ENCODE peak calls at places on chromosomes 16 and 17, in nine cellular contexts. U is GM12878; O is CD4-positive, alpha-beta T cell; M is IMR-90; S is heart left ventricle; B is H9; V is K562; G is PC-9; D is left ventricle myocardium inferior. X is an unnamed sample.

GRCh38 chr16:85571813-85572619 is 41.1 kb upstream of the GSE1 start:
- DNase-seq in B (no peak), O (no peak), V (no peak), D (no peak), U (no peak), G (no peak), M (no peak), S (no peak), X (no peak)

GRCh38 chr17:77003699-77004098 is 135.5 kb downstream of the MGAT5B start:
- DNase-seq in V (no peak), D (no peak), S (no peak), B (no peak), O (no peak), G (peak), M (no peak), U (no peak), X (no peak)

GRCh38 chr17:77864234-77865108 is 94.0 kb upstream of the TNRC6C start:
- DNase-seq in U (no peak), M (no peak), D (no peak), S (peak), V (no peak), O (no peak), G (no peak), B (no peak), X (no peak)

GRCh38 chr17:66540131-66540781 is 237.8 kb downstream of the PRKCA start:
- DNase-seq in B (peak), S (peak), O (no peak), G (no peak), V (no peak), D (peak), M (peak), U (no peak), X (no peak)

GRCh38 chr17:76384222-76384986 is at the start of gene SPHK1:
- DNase-seq in B (peak), U (no peak), V (peak), M (peak), D (peak), S (peak), O (peak), G (peak), X (peak)

GRCh38 chr17:52096056-52096455 is 62.5 kb downstream of the CA10 start:
- DNase-seq in U (no peak), O (no peak), B (no peak), V (no peak), G (no peak), S (no peak), D (no peak), M (no peak), X (no peak)

GRCh38 chr16:2333772-2334379 is 6.7 kb downstream of the ABCA3 start:
- DNase-seq in G (peak), M (no peak), S (no peak), O (no peak), D (no peak), U (no peak), B (no peak), V (peak), X (no peak)

GRCh38 chr16:88628512-88628974 is 9.8 kb upstream of the IL17C start:
- DNase-seq in O (no peak), D (peak), U (no peak), M (no peak), S (peak), G (no peak), V (peak), B (peak), X (no peak)

GRCh38 chr16:48432136-48432535 is 46.9 kb upstream of the SIAH1 start:
- DNase-seq in U (peak), O (no peak), M (no peak), G (no peak), D (no peak), S (no peak), B (no peak), V (no peak), X (no peak)

GRCh38 chr16:2702871-2703745 is 16.9 kb downstream of the PRSS27 start:
- DNase-seq in M (no peak), S (peak), U (no peak), D (peak), B (no peak), V (no peak), O (no peak), G (no peak), X (no peak)

GRCh38 chr17:50517504-50518264 is 9.4 kb downstream of the MYCBPAP start:
- DNase-seq in M (no peak), S (no peak), U (no peak), D (no peak), G (no peak), O (no peak), B (no peak), V (peak), X (no peak)

GRCh38 chr17:80129006-80129565 is 17.8 kb downstream of the EIF4A3 start:
- DNase-seq in U (no peak), G (no peak), D (no peak), V (no peak), O (no peak), S (no peak), M (no peak), B (no peak), X (no peak)

GRCh38 chr16:88455610-88456355 is 2.7 kb downstream of the ZFPM1 start:
- DNase-seq in M (peak), D (no peak), G (peak), U (peak), V (peak), S (no peak), B (no peak), O (peak), X (peak)

GRCh38 chr16:19578378-19578851 is 22.9 kb downstream of the VPS35L start:
- DNase-seq in O (no peak), G (no peak), B (no peak), V (no peak), U (no peak), S (no peak), D (no peak), M (no peak), X (no peak)

GRCh38 chr17:68803122-68803615 is 152.0 kb downstream of the ABCA8 start:
- DNase-seq in D (no peak), O (no peak), B (no peak), S (no peak), M (no peak), V (no peak), G (no peak), U (no peak), X (no peak)

GRCh38 chr17:57975044-57975443 is 13.0 kb downstream of the VEZF1 start:
- DNase-seq in U (no peak), B (no peak), S (no peak), G (no peak), D (no peak), M (peak), V (no peak), O (no peak), X (no peak)

GRCh38 chr16:31110106-31111034 is 2.2 kb downstream of the BCKDK start:
- DNase-seq in M (no peak), D (no peak), S (no peak), O (no peak), B (no peak), V (no peak), G (no peak), U (no peak), X (no peak)

GRCh38 chr16:25570131-25570530 is 121.6 kb upstream of the HS3ST4 start:
- DNase-seq in D (no peak), M (no peak), B (no peak), S (no peak), G (no peak), O (no peak), U (no peak), V (no peak), X (no peak)

GRCh38 chr17:38883592-38884526 is 14.0 kb downstream of the LASP1 start:
- DNase-seq in M (no peak), U (no peak), G (no peak), O (no peak), D (no peak), S (no peak), V (no peak), B (peak), X (no peak)

GRCh38 chr16:64882385-64882784 is 239.5 kb downstream of the CDH11 start:
- DNase-seq in D (peak), S (peak), U (no peak), M (no peak), G (no peak), O (no peak), B (no peak), V (no peak), X (no peak)

GRCh38 chr16:65487231-65487630 is 365.4 kb upstream of the CDH11 start:
- DNase-seq in G (no peak), O (no peak), S (no peak), D (no peak), B (no peak), U (no peak), V (no peak), M (no peak), X (no peak)

GRCh38 chr16:9965079-9965478 is 217.1 kb downstream of the GRIN2A start:
- DNase-seq in O (no peak), V (no peak), M (no peak), S (no peak), D (no peak), U (no peak), G (no peak), B (no peak), X (no peak)

GRCh38 chr16:72428611-72429376 is 256.8 kb upstream of the PMFBP1 start:
- DNase-seq in V (no peak), G (no peak), D (no peak), M (no peak), S (no peak), B (no peak), U (no peak), O (no peak), X (no peak)

GRCh38 chr16:24728891-24729242 is 584 bp upstream of the TNRC6A start:
- DNase-seq in S (no peak), U (no peak), G (peak), B (no peak), O (no peak), M (no peak), D (no peak), V (no peak), X (peak)

GRCh38 chr17:80504671-80505413 is 28.4 kb upstream of the NPTX1 start:
- DNase-seq in V (no peak), B (no peak), S (no peak), G (no peak), M (peak), D (no peak), O (no peak), U (no peak), X (no peak)

GRCh38 chr16:3150346-3151218 is 15.8 kb downstream of the ZNF213 start:
- DNase-seq in M (peak), G (peak), O (peak), S (peak), U (peak), V (peak), D (peak), B (peak), X (peak)

GRCh38 chr17:75155191-75155601 is 884 bp upstream of the JPT1 start:
- DNase-seq in G (peak), U (no peak), O (no peak), B (peak), D (no peak), M (no peak), S (no peak), V (no peak), X (peak)

GRCh38 chr16:14077918-14078317 is 6.8 kb downstream of the MRTFB start:
- DNase-seq in V (no peak), O (no peak), M (no peak), G (no peak), B (no peak), S (no peak), D (no peak), U (no peak), X (no peak)

GRCh38 chr17:6910987-6911603 is 79.6 kb upstream of the TEKT1 start:
- DNase-seq in V (peak), G (no peak), D (no peak), M (peak), O (no peak), U (no peak), B (no peak), S (no peak), X (peak)

GRCh38 chr16:16005725-16006124 is 56.3 kb downstream of the ABCC1 start:
- DNase-seq in S (no peak), V (no peak), M (no peak), B (no peak), D (no peak), G (no peak), U (no peak), O (no peak), X (no peak)

GRCh38 chr16:53768593-53768992 is 64.6 kb downstream of the FTO start:
- DNase-seq in M (peak), B (no peak), V (no peak), G (peak), S (no peak), D (no peak), U (no peak), O (no peak), X (peak)

GRCh38 chr17:51439395-51440229 is 179.3 kb downstream of the UTP18 start:
- DNase-seq in U (no peak), M (no peak), V (no peak), O (no peak), D (no peak), S (no peak), G (no peak), B (no peak), X (peak)

GRCh38 chr17:81328925-81329278 is 33.8 kb upstream of the SLC38A10 start:
- DNase-seq in V (no peak), D (no peak), B (no peak), U (no peak), G (no peak), S (no peak), M (no peak), O (no peak), X (peak)

GRCh38 chr17:72997559-72997958 is 94.9 kb downstream of the SLC39A11 start:
- DNase-seq in O (no peak), V (no peak), B (peak), U (no peak), D (no peak), M (no peak), S (no peak), G (no peak), X (no peak)

GRCh38 chr17:82349287-82349701 is 9.8 kb upstream of the TEX19 start:
- DNase-seq in B (no peak), O (no peak), M (no peak), G (no peak), V (no peak), U (no peak), D (no peak), S (no peak), X (no peak)

GRCh38 chr17:80082403-80083135 is 18.8 kb upstream of the GAA start:
- DNase-seq in S (no peak), O (peak), B (peak), G (no peak), U (no peak), M (peak), V (peak), D (no peak), X (peak)

GRCh38 chr17:78360371-78361226 is 722 bp upstream of the SOCS3 start:
- DNase-seq in M (peak), V (peak), O (peak), S (peak), B (peak), D (peak), G (peak), U (no peak), X (peak)

GRCh38 chr17:46917041-46917440 is 5.9 kb upstream of the GOSR2 start:
- DNase-seq in B (no peak), M (no peak), S (no peak), V (no peak), U (no peak), G (no peak), O (no peak), D (no peak), X (no peak)

GRCh38 chr17:46915596-46915995 is 7.4 kb upstream of the GOSR2 start:
- DNase-seq in D (no peak), U (no peak), G (peak), S (no peak), V (no peak), O (no peak), M (no peak), B (no peak), X (no peak)

GRCh38 chr17:46916623-46917022 is 6.3 kb upstream of the GOSR2 start:
- DNase-seq in V (no peak), S (no peak), D (no peak), B (no peak), U (no peak), O (no peak), G (no peak), M (no peak), X (no peak)

GRCh38 chr17:46916211-46916610 is 6.7 kb upstream of the GOSR2 start:
- DNase-seq in O (no peak), D (no peak), M (peak), U (no peak), G (no peak), V (no peak), B (no peak), S (no peak), X (peak)

GRCh38 chr17:46917516-46917915 is 5.4 kb upstream of the GOSR2 start:
- DNase-seq in V (no peak), O (no peak), U (no peak), B (no peak), M (no peak), D (no peak), G (no peak), S (no peak), X (no peak)
- TF ChIP-seq CTCF in V (no peak), O (no peak), U (no peak), B (peak), M (no peak), D (no peak), G (no peak), S (no peak), X (no peak)

GRCh38 chr17:40070895-40071719 is 8.3 kb downstream of the THRA start:
- DNase-seq in M (no peak), V (peak), D (peak), G (no peak), B (peak), U (no peak), O (no peak), S (peak), X (no peak)

GRCh38 chr17:40072481-40073346 is 9.9 kb downstream of the THRA start:
- DNase-seq in O (no peak), U (no peak), B (peak), M (no peak), V (peak), G (no peak), S (peak), D (no peak), X (no peak)

GRCh38 chr17:40073454-40074174 is 10.8 kb downstream of the THRA start:
- DNase-seq in B (no peak), U (no peak), G (no peak), S (no peak), D (no peak), M (no peak), O (no peak), V (no peak), X (no peak)

GRCh38 chr17:40070644-40070894 is 7.8 kb downstream of the THRA start:
- DNase-seq in B (no peak), M (no peak), O (no peak), S (no peak), D (no peak), G (no peak), V (no peak), U (no peak), X (no peak)

GRCh38 chr17:40071720-40072480 is 9.1 kb downstream of the THRA start:
- DNase-seq in V (no peak), O (no peak), U (no peak), D (peak), B (peak), S (peak), M (no peak), G (no peak), X (no peak)
- H3K27ac ChIP-seq in V (peak), O (peak), U (no peak), D (peak), B (no peak), S (peak), M (no peak), G (no peak), X (peak)

DNA sequence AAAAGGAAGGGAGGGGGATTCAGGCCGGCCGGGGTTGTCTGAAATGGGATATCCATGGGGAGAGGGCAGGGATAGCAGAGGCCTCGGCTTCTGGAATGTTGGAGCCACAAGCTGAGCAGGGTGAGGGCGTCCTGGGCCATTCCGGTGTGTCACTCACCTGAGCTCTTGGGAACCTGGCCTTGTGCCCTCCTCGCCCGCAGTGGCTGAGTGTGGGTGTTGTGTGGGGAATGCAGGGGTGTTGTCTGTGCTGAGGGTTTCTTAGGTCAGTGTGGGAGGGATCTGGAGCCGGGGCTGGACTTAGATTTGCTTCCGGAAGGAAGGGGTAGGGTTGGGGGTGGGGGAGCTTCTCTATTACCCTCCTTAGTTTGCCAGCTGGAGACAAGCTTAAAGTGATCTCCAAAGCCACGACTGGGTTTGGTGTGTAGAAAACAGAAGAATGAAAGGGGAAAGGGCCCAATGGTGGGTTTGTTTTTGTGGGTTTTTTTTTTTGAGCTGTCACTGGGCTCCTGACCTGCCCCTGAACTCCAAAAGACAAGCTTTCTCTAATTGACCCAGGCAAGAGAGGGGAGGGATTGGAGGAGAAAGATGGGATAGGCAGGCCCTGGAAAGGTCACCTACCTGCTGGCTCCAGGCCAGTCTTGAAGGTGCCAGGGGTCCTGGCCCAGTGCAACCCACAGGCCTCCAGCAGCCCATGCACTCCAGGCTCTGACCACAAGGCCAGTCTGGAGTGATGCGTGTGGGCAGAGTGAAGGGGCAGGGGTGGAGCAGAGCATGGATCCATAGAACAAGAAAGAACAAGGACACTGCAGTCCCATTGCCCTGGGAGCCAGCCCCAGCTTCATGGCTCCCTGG is at the start of gene SULT1A2:
- DNase-seq in U (no peak), S (no peak), G (peak), V (peak), D (no peak), B (peak), M (no peak), O (no peak), X (peak)
- TF ChIP-seq CTCF in U (no peak), S (no peak), G (no peak), V (no peak), D (no peak), B (no peak), M (no peak), O (no peak), X (no peak)

DNA sequence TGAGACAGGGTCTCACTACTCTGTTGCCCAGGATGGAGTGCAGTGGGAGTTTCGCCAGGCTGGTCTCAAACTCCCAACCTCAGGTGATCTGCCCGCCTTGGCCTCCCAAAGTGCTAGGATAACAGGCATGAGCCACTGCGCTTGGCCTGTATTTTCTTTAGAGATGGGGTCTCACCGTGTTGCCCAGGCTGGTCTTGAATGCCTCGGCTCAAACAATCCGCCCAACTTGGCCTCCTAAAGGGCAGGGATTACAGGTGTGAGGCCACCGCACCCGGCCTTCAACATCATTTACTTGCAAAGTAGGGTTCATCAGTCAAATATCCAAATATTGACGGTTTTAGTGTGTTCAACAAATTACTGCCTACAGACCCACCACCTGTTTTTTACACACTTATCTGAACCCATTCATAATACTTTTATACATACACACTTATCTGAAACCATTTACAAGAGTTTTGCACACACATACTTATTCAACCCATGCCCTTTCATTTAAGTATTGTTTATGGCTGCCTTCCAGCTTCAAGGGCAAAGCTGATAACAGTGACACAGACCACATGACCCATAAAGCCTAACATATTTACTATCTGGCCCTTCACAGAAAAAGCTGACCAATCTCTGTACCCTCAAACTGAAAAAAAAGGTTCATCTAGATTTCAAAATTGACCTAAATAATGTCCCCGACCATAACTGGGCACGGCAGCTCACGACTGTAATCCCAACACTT is 11.9 kb downstream of the TMEM170A start:
- DNase-seq in V (no peak), S (no peak), B (no peak), G (no peak), U (no peak), M (no peak), O (no peak), D (no peak), X (no peak)
- H3K27ac ChIP-seq in V (no peak), S (no peak), B (no peak), G (no peak), U (no peak), M (no peak), O (no peak), D (peak), X (no peak)

GRCh38 chr17:28357061-28357900 is at the start of gene POLDIP2:
- DNase-seq in U (peak), S (peak), M (peak), V (peak), B (peak), O (peak), G (peak), D (peak), X (peak)
- TF ChIP-seq CTCF in U (no peak), S (no peak), M (peak), V (no peak), B (peak), O (no peak), G (no peak), D (no peak), X (no peak)